ENCODE peak calls at places on chromosomes 2 and 18, in seven cellular contexts. H is HCT116, E is H1, W is K562, M is SK-N-SH, D is HepG2, K is GM12878. O is an unnamed sample.

GRCh38 chr2:26917135-26917836 is 53.2 kb upstream of the MAPRE3 start:
- DNase-seq in H (no peak), E (no peak), W (no peak), M (no peak), D (no peak), K (no peak), O (no peak)

GRCh38 chr2:96271995-96272394 is 6.0 kb downstream of the CIAO1 start:
- DNase-seq in H (no peak), E (no peak), W (no peak), M (no peak), D (no peak), K (no peak), O (no peak)

GRCh38 chr2:120661551-120661950 is 74.1 kb upstream of the GLI2 start:
- DNase-seq in H (no peak), E (no peak), W (no peak), M (no peak), D (no peak), K (no peak), O (peak)

GRCh38 chr2:219645631-219646527 is 18.4 kb downstream of the SLC4A3 start:
- DNase-seq in H (peak), E (no peak), W (peak), M (no peak), D (peak), K (no peak), O (no peak)

GRCh38 chr2:225091336-225091735 is 49.1 kb upstream of the DOCK10 start:
- DNase-seq in H (peak), E (no peak), W (no peak), M (no peak), D (no peak), K (no peak), O (no peak)

GRCh38 chr2:81598437-81598836 is 1293.9 kb upstream of the LRRTM1 start:
- DNase-seq in H (peak), E (no peak), W (no peak), M (no peak), D (no peak), K (no peak), O (peak)

GRCh38 chr18:50372743-50373142 is 2.1 kb upstream of the SKA1 start:
- DNase-seq in H (no peak), E (no peak), W (peak), M (no peak), D (no peak), K (no peak), O (no peak)

GRCh38 chr2:26706616-26707473 is 14.3 kb downstream of the KCNK3 start:
- DNase-seq in H (no peak), E (no peak), W (no peak), M (no peak), D (no peak), K (no peak), O (no peak)

GRCh38 chr18:71597219-71597618 is 946.9 kb downstream of the CBLN2 start:
- DNase-seq in H (no peak), E (no peak), W (no peak), M (no peak), D (no peak), K (no peak), O (no peak)

GRCh38 chr2:129747500-129748125 is 231.9 kb upstream of the RAB6C start:
- DNase-seq in H (no peak), E (no peak), W (no peak), M (no peak), D (no peak), K (no peak), O (no peak)

GRCh38 chr2:129751409-129751808 is 228.1 kb upstream of the RAB6C start:
- DNase-seq in H (no peak), E (no peak), W (no peak), M (no peak), D (no peak), K (no peak), O (no peak)

GRCh38 chr2:129744649-129745048 is 234.8 kb upstream of the RAB6C start:
- DNase-seq in H (no peak), E (no peak), W (no peak), M (no peak), D (no peak), K (no peak), O (no peak)

GRCh38 chr2:129748250-129748649 is 231.2 kb upstream of the RAB6C start:
- DNase-seq in H (no peak), E (no peak), W (no peak), M (no peak), D (no peak), K (no peak), O (no peak)

DNA sequence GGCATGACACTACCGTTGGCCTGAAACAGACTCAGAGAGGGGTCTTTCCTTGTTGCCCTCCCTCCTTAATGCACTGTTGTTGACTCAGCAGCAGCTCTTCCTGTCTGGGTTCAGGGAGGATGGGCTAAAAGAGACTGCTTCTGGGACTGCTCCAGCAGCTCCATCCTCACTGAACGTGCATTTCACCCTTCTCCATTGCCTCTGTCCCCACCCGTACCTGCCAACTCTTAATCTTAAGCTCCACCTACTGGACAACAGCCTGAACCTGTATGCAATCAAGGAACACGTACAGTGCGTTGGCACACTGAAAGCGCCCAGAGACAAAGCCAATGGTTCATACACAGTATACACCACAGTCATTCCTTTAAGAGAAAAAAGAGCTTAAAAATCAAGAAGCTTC is 230.8 kb upstream of the RAB6C start:
- DNase-seq in H (peak), E (peak), W (no peak), M (no peak), D (peak), K (no peak), O (peak)
- TF ChIP-seq JUND in H (no peak), E (no peak), W (no peak), M (no peak), D (no peak), K (no peak), O (no peak)

GRCh38 chr2:223820549-223820948 is 16.8 kb downstream of the AP1S3 start:
- DNase-seq in H (no peak), E (no peak), W (no peak), M (no peak), D (no peak), K (no peak), O (no peak)
- TF ChIP-seq JUND in H (no peak), E (no peak), W (no peak), M (no peak), D (no peak), K (no peak), O (no peak)

DNA sequence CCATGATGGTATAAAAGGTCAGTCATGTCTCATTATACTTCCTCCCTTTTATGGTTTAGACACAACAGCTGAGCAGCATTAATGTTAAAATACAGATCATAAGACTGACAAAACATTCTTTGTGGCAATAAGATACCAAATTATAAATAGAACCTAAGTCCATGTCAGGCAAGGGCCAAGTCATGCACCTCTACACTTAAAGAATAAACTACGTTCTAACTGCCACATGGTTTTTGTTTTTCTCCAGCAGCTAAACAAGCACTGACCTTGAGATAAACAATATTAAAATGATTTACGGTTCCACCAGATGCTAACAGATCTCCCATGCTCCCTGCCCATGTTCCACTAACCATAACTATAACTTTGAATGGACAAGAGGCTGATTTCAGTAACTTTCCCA is 368.6 kb upstream of the TFPI start:
- DNase-seq in H (no peak), E (no peak), W (no peak), M (no peak), D (no peak), K (no peak), O (no peak)
- TF ChIP-seq JUND in H (no peak), E (no peak), W (no peak), M (no peak), D (no peak), K (no peak), O (no peak)

GRCh38 chr18:40179647-40180175 is 1775.3 kb upstream of the PIK3C3 start:
- DNase-seq in H (no peak), E (no peak), W (no peak), M (no peak), D (no peak), K (no peak), O (no peak)
- TF ChIP-seq JUND in H (no peak), E (no peak), W (no peak), M (no peak), D (no peak), K (no peak), O (no peak)

GRCh38 chr2:174842496-174842895 is 78.2 kb upstream of the CHRNA1 start:
- DNase-seq in H (no peak), E (no peak), W (no peak), M (no peak), D (no peak), K (no peak), O (no peak)
- TF ChIP-seq JUND in H (no peak), E (no peak), W (no peak), M (no peak), D (no peak), K (no peak), O (no peak)

O was measured in T47D.